ENCODE peak calls at places on chromosomes 12 and 14, in six cellular contexts. G is IMR-90, Z is K562, T is A549, R is GM12878, P is HepG2. Y is an unnamed sample.

GRCh38 chr14:55430024-55430690 is 10.3 kb downstream of the TBPL2 start:
- DNase-seq in Z (peak), R (no peak), G (peak), T (peak), P (peak), Y (peak)

GRCh38 chr14:74934476-74935339 is 11.6 kb upstream of the RPS6KL1 start:
- DNase-seq in T (no peak), Z (no peak), R (no peak), P (no peak), G (no peak), Y (no peak)

GRCh38 chr12:104370989-104371870 is 67.7 kb downstream of the EID3 start:
- DNase-seq in T (peak), Z (no peak), R (no peak), P (no peak), G (peak), Y (no peak)

GRCh38 chr12:102652645-102653313 is 172.4 kb upstream of the IGF1 start:
- DNase-seq in G (no peak), P (no peak), Z (no peak), R (no peak), T (no peak), Y (no peak)

GRCh38 chr12:48281811-48282210 is 68.9 kb downstream of the ZNF641 start:
- DNase-seq in G (no peak), Z (no peak), R (no peak), P (no peak), T (no peak), Y (no peak)

GRCh38 chr12:71767183-71767582 is 12.5 kb downstream of the RAB21 start:
- DNase-seq in P (no peak), Z (no peak), G (no peak), T (no peak), R (no peak), Y (no peak)

GRCh38 chr12:43789941-43790340 is 16.2 kb downstream of the TWF1 start:
- DNase-seq in T (no peak), G (peak), Z (peak), R (no peak), P (no peak), Y (no peak)

GRCh38 chr14:81269100-81269978 is 48.6 kb upstream of the GTF2A1 start:
- DNase-seq in P (peak), G (peak), Z (peak), R (peak), T (peak), Y (peak)

GRCh38 chr12:25458047-25458552 is 95.0 kb downstream of the LMNTD1 start:
- DNase-seq in R (no peak), T (peak), G (peak), Z (peak), P (peak), Y (peak)

GRCh38 chr14:81252278-81252677 is 31.5 kb upstream of the GTF2A1 start:
- DNase-seq in T (no peak), Z (peak), R (no peak), G (no peak), P (no peak), Y (no peak)

GRCh38 chr12:55720894-55721444 is 776 bp downstream of the RDH5 start:
- DNase-seq in Z (peak), G (peak), R (no peak), P (peak), T (peak), Y (no peak)

GRCh38 chr12:7242176-7243101 is 53.0 kb downstream of the PEX5 start:
- DNase-seq in T (no peak), R (no peak), G (no peak), Z (peak), P (no peak), Y (no peak)

GRCh38 chr12:92035477-92035876 is 110.2 kb downstream of the BTG1 start:
- DNase-seq in T (no peak), R (no peak), P (no peak), Z (no peak), G (no peak), Y (no peak)

GRCh38 chr14:30440986-30441385 is 118.0 kb upstream of the G2E3 start:
- DNase-seq in R (no peak), P (no peak), G (no peak), T (no peak), Z (no peak), Y (no peak)

GRCh38 chr12:64125913-64126312 is 96.2 kb downstream of the KICS2 start:
- DNase-seq in T (no peak), Z (no peak), R (no peak), P (no peak), G (no peak), Y (no peak)

GRCh38 chr12:119480551-119480950 is 113.0 kb upstream of the TMEM233 start:
- DNase-seq in Z (no peak), G (no peak), R (no peak), P (no peak), T (no peak), Y (no peak)

GRCh38 chr14:68952544-68953535 is 26.3 kb downstream of the ACTN1 start:
- DNase-seq in P (no peak), T (no peak), G (peak), Z (peak), R (no peak), Y (no peak)

GRCh38 chr14:106062502-106063272 is 536.3 kb downstream of the TMEM121 start:
- DNase-seq in R (no peak), P (no peak), T (no peak), G (no peak), Z (no peak), Y (no peak)

GRCh38 chr12:87378526-87378925 is 650.7 kb downstream of the C12orf50 start:
- DNase-seq in G (no peak), T (no peak), Z (no peak), R (no peak), P (no peak), Y (no peak)

GRCh38 chr14:103131580-103131979 is 8.3 kb downstream of the TNFAIP2 start:
- DNase-seq in P (no peak), T (no peak), R (no peak), Z (no peak), G (no peak), Y (no peak)

GRCh38 chr14:80664576-80664975 is 277.0 kb downstream of the CEP128 start:
- DNase-seq in T (no peak), Z (no peak), P (peak), G (peak), R (no peak), Y (no peak)

GRCh38 chr12:85923767-85924331 is 49.8 kb downstream of the NTS start:
- DNase-seq in R (no peak), G (peak), T (no peak), P (no peak), Z (peak), Y (no peak)

GRCh38 chr14:106564058-106564643 is 1037.8 kb downstream of the TMEM121 start:
- DNase-seq in Z (peak), R (no peak), P (peak), G (no peak), T (peak), Y (peak)

GRCh38 chr12:95343461-95344230 is 126.0 kb downstream of the VEZT start:
- DNase-seq in P (no peak), G (no peak), Z (no peak), R (no peak), T (no peak), Y (no peak)

GRCh38 chr12:95337176-95337575 is 119.6 kb downstream of the VEZT start:
- DNase-seq in G (peak), P (no peak), R (no peak), T (no peak), Z (no peak), Y (no peak)

GRCh38 chr12:95336387-95337067 is 118.9 kb downstream of the VEZT start:
- DNase-seq in Z (peak), R (no peak), T (peak), P (peak), G (peak), Y (peak)

GRCh38 chr12:95339086-95339788 is 121.6 kb downstream of the VEZT start:
- DNase-seq in P (no peak), Z (no peak), G (no peak), T (no peak), R (no peak), Y (no peak)

GRCh38 chr12:95342008-95342407 is 124.4 kb downstream of the VEZT start:
- DNase-seq in R (no peak), P (no peak), Z (no peak), T (no peak), G (no peak), Y (no peak)
- TF ChIP-seq BHLHE40 in R (no peak), P (no peak), Z (no peak), T (no peak), G (no peak), Y (no peak)

DNA sequence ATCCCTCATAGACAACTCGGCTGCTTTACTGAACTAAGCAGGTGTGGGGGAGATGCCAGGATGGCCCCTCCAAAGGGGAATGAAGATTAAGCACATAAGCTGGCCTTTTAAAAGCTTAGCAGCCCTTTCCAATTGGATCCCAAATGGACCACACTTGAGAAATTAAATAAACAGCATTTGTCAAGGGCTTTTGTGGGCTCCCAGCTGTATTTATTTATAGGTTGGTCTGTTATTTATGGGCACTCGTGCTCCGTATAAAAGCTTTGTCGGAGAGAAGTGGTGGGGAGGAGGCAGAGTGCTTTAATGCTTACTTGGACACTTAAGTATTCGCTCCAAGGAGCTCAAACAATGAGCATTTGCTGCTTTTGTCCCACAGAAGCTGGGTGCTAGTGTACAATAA is 580.2 kb downstream of the MED13L start:
- DNase-seq in Z (no peak), G (no peak), P (no peak), R (no peak), T (no peak), Y (no peak)
- TF ChIP-seq BHLHE40 in Z (no peak), G (no peak), P (no peak), R (no peak), T (no peak), Y (no peak)

DNA sequence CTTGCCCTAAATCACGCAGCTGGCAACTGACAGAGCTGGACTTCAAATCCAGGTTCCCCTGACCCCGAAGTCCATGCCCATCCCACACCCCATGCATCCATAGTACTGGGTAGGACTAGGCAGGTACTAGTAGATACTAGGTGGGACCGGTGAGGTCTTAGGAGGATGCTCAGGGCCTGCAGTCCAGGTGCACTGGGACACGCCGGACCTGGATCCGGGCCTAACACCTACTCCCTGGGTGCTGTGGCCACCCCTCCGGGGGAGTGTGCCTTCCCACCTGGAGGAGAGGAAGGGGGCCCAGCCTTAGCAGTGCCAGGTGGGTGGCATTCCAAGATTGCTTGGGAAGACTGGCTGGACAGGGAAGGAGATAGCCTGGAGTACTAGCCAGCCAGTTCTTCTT is 64.8 kb downstream of the CACNA1C start:
- DNase-seq in P (no peak), R (no peak), T (no peak), G (no peak), Z (no peak), Y (no peak)
- TF ChIP-seq BHLHE40 in P (no peak), R (no peak), T (no peak), G (no peak), Z (no peak), Y (no peak)

DNA sequence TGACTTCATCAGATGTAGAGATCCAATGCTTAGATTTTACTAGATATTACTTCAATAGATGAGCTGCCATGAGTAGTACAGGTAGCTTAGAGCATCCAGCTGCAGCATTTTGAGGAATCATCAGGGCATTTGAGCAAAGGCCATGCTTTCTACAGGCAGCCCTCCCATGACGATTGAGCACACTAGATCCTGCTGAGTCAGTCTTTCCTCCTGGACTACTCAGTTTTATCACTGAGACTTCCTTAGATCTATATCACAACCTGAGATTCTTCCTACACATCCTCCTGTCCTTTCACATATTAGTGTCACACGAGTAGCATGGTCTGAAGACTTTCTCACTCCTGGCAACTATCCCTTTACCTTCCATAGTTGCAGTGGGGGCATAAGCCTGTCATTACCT is 1401.8 kb downstream of the FSCB start:
- DNase-seq in G (no peak), P (no peak), Z (no peak), R (no peak), T (no peak), Y (no peak)
- TF ChIP-seq BHLHE40 in G (no peak), P (no peak), Z (no peak), R (no peak), T (no peak), Y (no peak)

GRCh38 chr12:124767075-124767821 is 96.4 kb downstream of the SCARB1 start:
- DNase-seq in T (peak), P (peak), Z (peak), G (peak), R (peak), Y (peak)

GRCh38 chr12:124769881-124770512 is 93.7 kb downstream of the SCARB1 start:
- DNase-seq in Z (no peak), P (no peak), G (no peak), T (no peak), R (no peak), Y (no peak)

GRCh38 chr12:124769166-124769530 is 94.5 kb downstream of the SCARB1 start:
- DNase-seq in T (no peak), R (no peak), Z (no peak), P (no peak), G (peak), Y (no peak)

GRCh38 chr12:124766745-124767074 is 97.0 kb downstream of the SCARB1 start:
- DNase-seq in Z (no peak), G (no peak), P (no peak), T (no peak), R (no peak), Y (no peak)

DNA sequence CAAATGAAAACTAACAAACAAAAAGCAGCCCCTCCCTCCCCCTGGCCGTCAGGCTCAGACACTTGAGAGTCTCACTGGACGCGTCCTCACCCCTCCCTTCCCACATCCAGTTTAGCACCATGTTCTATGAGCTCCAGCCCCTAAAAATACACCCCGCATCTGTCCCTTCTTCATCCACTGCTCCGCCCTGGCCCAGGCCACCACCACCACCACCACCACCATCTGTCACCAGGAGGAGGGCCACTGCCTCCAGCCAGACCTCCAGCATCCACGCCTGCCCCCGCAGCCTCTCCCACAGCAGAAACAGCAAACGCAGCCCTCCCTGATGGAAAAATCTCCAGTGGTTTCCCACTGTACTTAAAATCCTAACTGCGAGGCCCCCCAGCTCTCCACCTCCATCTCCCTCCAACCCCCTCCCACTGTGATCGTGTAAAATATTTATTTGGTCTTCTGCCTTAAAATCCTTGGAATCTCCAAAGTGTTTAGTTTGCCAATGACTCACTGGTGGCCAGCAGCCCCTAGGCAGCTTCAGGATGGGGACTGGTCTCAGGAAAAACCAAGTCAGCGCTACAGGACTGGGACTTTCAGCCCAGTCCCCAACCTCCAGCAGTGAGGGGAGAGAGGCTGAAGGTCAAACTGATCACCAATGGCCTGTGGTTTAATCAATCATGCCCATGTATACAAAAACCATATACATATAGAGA is 95.0 kb downstream of the SCARB1 start:
- DNase-seq in R (no peak), G (peak), P (no peak), Z (no peak), T (no peak), Y (no peak)
- TF ChIP-seq BHLHE40 in R (no peak), G (no peak), P (no peak), Z (no peak), T (no peak), Y (no peak)

DNA sequence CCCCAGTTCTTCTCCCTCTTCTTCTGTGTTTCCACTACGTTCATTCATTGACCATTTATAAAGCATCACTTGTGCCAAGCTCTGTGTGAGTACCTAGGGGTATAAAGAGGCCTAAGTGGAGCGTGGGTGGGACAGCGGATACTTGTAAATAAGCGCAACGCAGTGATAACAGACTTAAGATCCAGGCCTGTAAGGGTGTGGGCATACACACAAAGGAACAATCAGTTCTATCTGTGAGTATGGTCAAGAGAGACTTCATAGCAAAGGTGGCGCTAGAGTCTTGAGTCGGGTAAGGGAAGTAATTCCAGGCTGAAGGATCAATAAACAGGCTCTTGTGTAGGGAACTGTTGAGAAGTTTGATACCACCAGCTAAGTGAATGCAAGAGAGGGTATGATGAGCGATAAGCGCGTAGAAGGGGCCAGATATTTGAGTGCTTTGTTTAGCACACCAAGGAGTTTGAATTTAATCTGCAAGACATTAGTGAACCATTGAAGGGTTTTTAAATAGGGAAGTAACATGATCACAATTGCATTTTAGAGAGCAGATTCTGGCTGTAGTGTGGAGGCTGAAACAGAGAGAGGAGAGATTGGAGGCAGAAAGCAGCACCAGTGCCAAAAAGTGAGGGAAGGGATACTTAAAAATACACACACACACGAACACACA is 1.0 kb upstream of the GXYLT1 start:
- DNase-seq in Z (peak), T (no peak), R (no peak), P (no peak), G (peak), Y (no peak)
- TF ChIP-seq BHLHE40 in Z (no peak), T (no peak), R (no peak), P (no peak), G (no peak), Y (no peak)

DNA sequence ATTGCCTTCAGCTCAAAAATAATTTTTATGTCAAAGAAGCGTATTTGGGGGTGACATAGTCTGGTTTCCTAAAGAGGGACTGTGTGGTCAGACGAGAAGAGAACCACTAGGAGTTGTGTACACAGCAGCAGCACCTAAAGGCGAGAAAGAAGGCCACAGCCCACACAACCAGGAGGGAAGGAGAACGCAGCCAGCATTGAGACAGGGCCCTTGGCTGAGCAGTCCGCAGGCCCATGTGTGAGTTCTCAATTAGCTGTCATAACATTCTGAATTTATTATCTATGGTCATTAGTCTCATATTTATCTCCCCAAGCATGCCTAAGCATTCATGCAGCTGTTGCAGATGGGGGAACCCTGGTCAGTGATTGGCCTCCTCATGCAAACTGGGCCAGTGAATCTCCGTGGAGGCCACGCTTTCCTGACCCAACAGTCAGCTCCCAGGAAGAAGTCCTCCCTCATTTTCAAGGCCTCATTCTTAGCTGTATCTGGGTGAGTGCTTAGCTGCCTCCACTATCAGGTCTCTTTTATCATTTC is 81.2 kb upstream of the ATF7IP start:
- DNase-seq in Z (peak), R (peak), T (no peak), P (no peak), G (peak), Y (no peak)
- TF ChIP-seq BHLHE40 in Z (no peak), R (no peak), T (no peak), P (no peak), G (no peak), Y (no peak)

Y was measured in HEK293T.